ENCODE peak calls at places on chromosome 18, in ten cellular contexts. J is right atrium auricular region; S is effector memory CD4-positive, alpha-beta T cell; F is heart right ventricle; T is aorta; M is naive thymus-derived CD4-positive, alpha-beta T cell; O is HepG2; H is IMR-90; E is CD8-positive, alpha-beta T cell; N is small intestine. P is an unnamed sample. For H3K4me1, the result is how much of the 10 kb centered on the place peaks cover.

GRCh38 chr18:61929881-61930640 is 37.3 kb upstream of the RNF152 start:
- DNase-seq in O (no peak), H (no peak), E (no peak), N (no peak), T (no peak), M (no peak), J (no peak), S (no peak), F (no peak), P (no peak)

GRCh38 chr18:44909191-44909719 is 228.6 kb downstream of the SETBP1 start:
- DNase-seq in M (no peak), S (no peak), E (no peak), H (no peak), F (peak), T (no peak), N (no peak), J (no peak), O (no peak), P (no peak)

GRCh38 chr18:250685-251084 is 17.2 kb downstream of the THOC1 start:
- DNase-seq in M (no peak), F (no peak), H (peak), O (no peak), E (no peak), J (no peak), T (no peak), S (no peak), N (no peak), P (no peak)

GRCh38 chr18:67265464-67266245 is 250.9 kb downstream of the DSEL start:
- DNase-seq in H (peak), O (no peak), S (no peak), J (no peak), E (no peak), M (peak), N (no peak), F (no peak), T (no peak), P (no peak)

GRCh38 chr18:6757966-6758365 is 28.4 kb downstream of the ARHGAP28 start:
- DNase-seq in T (no peak), F (no peak), S (no peak), J (no peak), O (no peak), E (no peak), M (no peak), H (peak), N (no peak), P (no peak)

GRCh38 chr18:22467760-22468553 is 50.2 kb upstream of the CTAGE1 start:
- DNase-seq in J (no peak), F (no peak), O (no peak), E (no peak), H (peak), M (no peak), T (peak), S (no peak), N (no peak), P (no peak)

GRCh38 chr18:33916200-33916599 is 308.5 kb downstream of the NOL4 start:
- DNase-seq in E (no peak), S (no peak), T (no peak), O (no peak), N (peak), H (no peak), M (no peak), F (no peak), J (no peak), P (peak)

GRCh38 chr18:51235011-51235789 is 37.7 kb upstream of the MEX3C start:
- DNase-seq in N (no peak), J (no peak), T (no peak), M (no peak), F (no peak), O (no peak), E (no peak), S (no peak), H (no peak), P (peak)

GRCh38 chr18:51621103-51621969 is 423.9 kb upstream of the MEX3C start:
- DNase-seq in H (no peak), M (no peak), E (no peak), O (peak), F (peak), N (peak), J (no peak), T (no peak), S (no peak), P (peak)

GRCh38 chr18:13437801-13438506 is 219.4 kb downstream of the LDLRAD4 start:
- DNase-seq in H (no peak), M (peak), S (peak), F (no peak), E (peak), O (no peak), T (no peak), J (no peak), N (no peak), P (no peak)

GRCh38 chr18:56124186-56124585 is 514.2 kb downstream of the TXNL1 start:
- DNase-seq in O (no peak), M (no peak), F (no peak), S (no peak), T (no peak), E (no peak), J (no peak), H (peak), N (no peak), P (no peak)

GRCh38 chr18:42086288-42086687 is 131.3 kb downstream of the PIK3C3 start:
- DNase-seq in M (no peak), J (no peak), O (no peak), T (no peak), S (no peak), N (no peak), E (no peak), H (peak), F (no peak), P (no peak)

GRCh38 chr18:12236934-12237832 is 17.0 kb upstream of the CIDEA start:
- DNase-seq in J (peak), T (peak), H (peak), F (peak), S (peak), O (peak), E (peak), N (peak), M (peak), P (peak)

GRCh38 chr18:23563377-23564043 is 22.8 kb downstream of the NPC1 start:
- DNase-seq in S (no peak), M (no peak), N (no peak), H (peak), O (no peak), E (no peak), J (no peak), F (no peak), T (no peak), P (no peak)

GRCh38 chr18:42334931-42335330 is 379.9 kb downstream of the PIK3C3 start:
- DNase-seq in J (no peak), M (no peak), E (no peak), H (no peak), N (no peak), T (no peak), F (no peak), O (no peak), S (no peak), P (no peak)

GRCh38 chr18:32777049-32777448 is 4.2 kb upstream of the KLHL14 start:
- DNase-seq in F (no peak), H (no peak), O (peak), N (no peak), M (no peak), J (no peak), E (no peak), T (no peak), S (no peak), P (no peak)

GRCh38 chr18:79367989-79368388 is 27.7 kb upstream of the NFATC1 start:
- DNase-seq in T (no peak), N (no peak), E (no peak), J (no peak), O (no peak), S (no peak), M (no peak), H (peak), F (no peak), P (peak)

GRCh38 chr18:30376515-30376914 is 666.0 kb downstream of the DSC3 start:
- DNase-seq in S (no peak), N (no peak), E (no peak), M (no peak), F (no peak), J (no peak), T (no peak), H (no peak), O (peak), P (no peak)
- H3K4me3 ChIP-seq in S (no peak), N (no peak), E (no peak), M (no peak), F (no peak), J (no peak), T (no peak), H (no peak), O (no peak), P (no peak)

GRCh38 chr18:58309610-58310239 is 265.7 kb downstream of the NEDD4L start:
- DNase-seq in S (no peak), N (peak), J (no peak), H (no peak), O (no peak), T (no peak), E (no peak), F (no peak), M (no peak), P (no peak)
- H3K4me1 ChIP-seq in S (under half), N (under half), J (under half), H (under half), O (half or more), T (under half), E (under half), F (under half), M (under half), P (under half)

GRCh38 chr18:9987931-9988330 is 74.1 kb downstream of the VAPA start:
- DNase-seq in J (no peak), M (no peak), H (no peak), O (peak), F (no peak), E (no peak), N (no peak), T (no peak), S (no peak), P (no peak)

GRCh38 chr18:9986156-9986930 is 72.5 kb downstream of the VAPA start:
- DNase-seq in E (no peak), N (no peak), F (no peak), O (no peak), S (no peak), J (no peak), T (no peak), M (no peak), H (no peak), P (no peak)

GRCh38 chr18:9985641-9986040 is 71.8 kb downstream of the VAPA start:
- DNase-seq in S (no peak), M (no peak), O (no peak), E (no peak), N (no peak), H (no peak), J (no peak), F (no peak), T (no peak), P (no peak)

GRCh38 chr18:9987355-9987754 is 73.5 kb downstream of the VAPA start:
- DNase-seq in T (no peak), N (no peak), E (no peak), J (peak), O (no peak), F (no peak), M (no peak), H (no peak), S (no peak), P (no peak)

DNA sequence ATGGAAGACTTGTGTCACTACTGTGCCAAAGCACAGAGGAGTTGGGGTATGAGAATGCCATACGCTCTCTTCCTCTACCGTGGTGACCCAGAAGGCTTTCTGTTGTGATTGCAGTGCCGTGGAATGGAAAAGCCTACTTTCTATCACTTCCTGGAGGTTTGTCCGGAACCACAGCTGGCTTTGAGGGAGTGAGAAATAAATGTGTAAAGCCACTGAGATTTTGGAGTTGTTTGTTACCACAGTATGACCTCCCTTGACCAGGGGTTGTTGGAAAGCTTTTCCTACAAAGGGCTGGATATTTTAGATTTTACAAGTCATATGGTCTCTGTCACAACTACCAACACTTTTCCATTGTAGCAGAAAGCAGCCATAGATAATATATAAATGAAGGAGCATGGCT is 70.2 kb downstream of the VAPA start:
- DNase-seq in J (no peak), S (no peak), F (no peak), O (no peak), M (no peak), N (no peak), T (no peak), H (no peak), E (no peak), P (no peak)
- H3K4me3 ChIP-seq in J (no peak), S (no peak), F (no peak), O (no peak), M (no peak), N (no peak), T (no peak), H (no peak), E (no peak), P (no peak)

GRCh38 chr18:31511098-31511497 is 13.1 kb downstream of the DSG2 start:
- DNase-seq in M (no peak), J (no peak), N (no peak), O (no peak), E (no peak), H (no peak), F (no peak), T (no peak), S (no peak), P (no peak)

GRCh38 chr18:31508781-31509180 is 10.8 kb downstream of the DSG2 start:
- DNase-seq in H (no peak), S (no peak), F (no peak), E (no peak), M (no peak), O (no peak), N (no peak), T (no peak), J (no peak), P (no peak)

GRCh38 chr18:31512203-31512764 is 14.3 kb downstream of the DSG2 start:
- DNase-seq in H (peak), T (no peak), F (no peak), N (peak), M (no peak), S (no peak), O (peak), E (no peak), J (no peak), P (no peak)

GRCh38 chr18:31509571-31509970 is 11.6 kb downstream of the DSG2 start:
- DNase-seq in E (no peak), S (no peak), F (no peak), J (no peak), T (no peak), O (peak), M (no peak), N (no peak), H (no peak), P (no peak)

GRCh38 chr18:31510319-31510718 is 12.3 kb downstream of the DSG2 start:
- DNase-seq in M (no peak), O (peak), T (no peak), N (peak), J (no peak), E (no peak), H (no peak), F (no peak), S (no peak), P (no peak)
- H3K4me1 ChIP-seq in M (under half), O (half or more), T (under half), N (under half), J (under half), E (under half), H (under half), F (under half), S (under half), P (under half)

DNA sequence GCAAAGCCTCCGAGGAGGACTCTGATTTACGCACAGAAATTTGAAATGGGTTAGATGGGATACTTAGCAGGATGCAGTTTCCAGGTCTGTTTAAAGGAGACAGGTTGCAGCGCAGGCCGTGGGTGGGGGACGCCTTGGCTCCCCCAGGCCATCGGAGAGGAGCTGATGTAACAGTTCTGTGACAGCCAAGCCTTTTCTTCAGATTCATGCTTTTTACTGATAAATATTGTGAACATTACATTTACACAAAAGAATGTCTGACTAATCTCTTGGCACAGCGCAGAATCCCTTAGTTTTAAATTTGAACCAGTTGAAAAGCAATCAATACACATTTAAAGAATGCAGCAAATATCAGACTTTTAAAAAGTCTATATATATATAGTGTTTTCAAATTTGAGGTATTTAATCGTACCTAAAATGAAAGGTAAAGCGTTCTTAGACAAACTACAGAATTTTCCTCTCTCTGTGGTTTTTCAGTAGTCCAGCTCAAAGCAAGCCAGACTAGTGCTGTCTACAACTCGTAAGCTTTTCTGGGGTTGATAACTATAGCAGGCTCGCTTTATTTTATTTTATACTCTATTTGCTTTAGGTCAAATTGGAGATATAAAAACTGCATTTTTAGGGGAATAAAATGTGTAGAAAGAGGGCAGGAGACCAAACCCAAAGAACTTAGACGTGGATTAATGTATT is 221.9 kb downstream of the PIEZO2 start:
- DNase-seq in M (no peak), J (no peak), H (peak), T (no peak), S (no peak), N (no peak), F (no peak), E (no peak), O (no peak), P (no peak)
- H3K4me3 ChIP-seq in M (no peak), J (no peak), H (no peak), T (peak), S (no peak), N (no peak), F (no peak), E (no peak), O (no peak), P (no peak)

GRCh38 chr18:39786477-39786876 is 2168.6 kb upstream of the PIK3C3 start:
- DNase-seq in N (no peak), M (no peak), H (no peak), T (no peak), S (no peak), O (no peak), J (no peak), E (no peak), F (no peak), P (no peak)

DNA sequence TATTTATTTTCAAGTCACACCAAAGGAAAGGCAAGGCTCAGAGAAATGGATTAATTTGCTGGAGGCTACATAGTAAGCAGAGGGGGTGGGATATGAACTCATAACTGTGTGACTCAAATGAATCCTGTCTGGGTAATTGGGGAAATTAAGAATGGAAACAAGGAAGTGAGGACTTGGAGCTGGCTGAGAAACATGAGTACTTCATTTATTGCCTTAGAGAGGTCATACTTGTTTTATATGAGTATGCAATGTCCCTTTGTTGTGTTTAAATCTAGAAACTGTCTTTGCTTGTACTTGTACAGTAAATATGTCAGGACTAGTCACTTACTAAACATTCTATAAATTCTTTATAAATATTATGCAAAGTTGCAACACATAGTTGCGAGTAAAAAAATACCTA is 2166.6 kb upstream of the PIK3C3 start:
- DNase-seq in M (no peak), O (no peak), E (no peak), N (peak), F (no peak), H (peak), S (no peak), T (no peak), J (no peak), P (no peak)
- H3K4me1 ChIP-seq in M (under half), O (under half), E (under half), N (under half), F (under half), H (under half), S (under half), T (under half), J (under half), P (under half)

GRCh38 chr18:35969676-35970075 is 2.8 kb upstream of the RMP24 start:
- DNase-seq in H (no peak), T (no peak), S (no peak), J (no peak), N (no peak), F (no peak), E (no peak), M (no peak), O (no peak), P (no peak)

GRCh38 chr18:35973650-35974049 is 1.2 kb downstream of the RMP24 start:
- DNase-seq in M (no peak), H (no peak), T (no peak), O (no peak), S (no peak), F (no peak), J (no peak), N (no peak), E (no peak), P (no peak)

GRCh38 chr18:35971661-35972196 is 750 bp upstream of the RMP24 start:
- DNase-seq in H (no peak), M (no peak), E (no peak), F (no peak), T (no peak), O (peak), J (no peak), N (no peak), S (no peak), P (no peak)

GRCh38 chr18:35972197-35973000 is at the start of gene RMP24:
- DNase-seq in T (peak), M (peak), O (peak), H (peak), N (peak), E (peak), F (peak), J (peak), S (peak), P (peak)

GRCh38 chr18:35974181-35974580 is 1.7 kb downstream of the RMP24 start:
- DNase-seq in H (no peak), S (no peak), M (no peak), T (no peak), E (no peak), F (no peak), O (no peak), N (no peak), J (no peak), P (no peak)
- H3K4me3 ChIP-seq in H (no peak), S (no peak), M (no peak), T (no peak), E (no peak), F (no peak), O (no peak), N (no peak), J (no peak), P (no peak)